ENCODE peak calls at places on chromosomes 7 and 10, in four cellular contexts. Z is upper lobe of right lung, J is fibroblast of the aortic adventitia, H is OCI-LY7. Y is an unnamed sample.

GRCh38 chr7:30893357-30893756 is 18.3 kb upstream of the AQP1 start:
- DNase-seq in Z (no peak), J (peak; percentile 55), H (no peak), Y (no peak)

GRCh38 chr10:103985726-103986125 is 18.8 kb downstream of the SLK start:
- DNase-seq in Z (no peak), J (peak; percentile 6), H (no peak), Y (no peak)

GRCh38 chr10:69333205-69333604 is 54.9 kb downstream of the HK1 start:
- DNase-seq in Z (peak; percentile 78), J (peak; percentile 40), H (no peak), Y (no peak)

GRCh38 chr7:131400833-131401593 is 73.3 kb downstream of the MKLN1 start:
- DNase-seq in Z (no peak), J (peak; percentile 12), H (no peak), Y (no peak)

GRCh38 chr7:28793383-28793782 is 164.7 kb downstream of the TRIL start:
- DNase-seq in Z (no peak), J (no peak), H (no peak), Y (no peak)

GRCh38 chr7:34982371-34983019 is 54.8 kb downstream of the DPY19L1 start:
- DNase-seq in Z (no peak), J (no peak), H (no peak), Y (no peak)

GRCh38 chr7:39310699-39311098 is 255.5 kb upstream of the YAE1 start:
- DNase-seq in Z (no peak), J (no peak), H (no peak), Y (no peak)

GRCh38 chr7:44077681-44078091 is 4.6 kb downstream of the POLM start:
- DNase-seq in Z (no peak), J (no peak), H (no peak), Y (no peak)

GRCh38 chr10:97534746-97535367 is 36.1 kb downstream of the UBTD1 start:
- DNase-seq in Z (no peak), J (no peak), H (peak; percentile 40), Y (no peak)

GRCh38 chr7:106070201-106070551 is 41.9 kb downstream of the SYPL1 start:
- DNase-seq in Z (peak; percentile 66), J (no peak), H (no peak), Y (no peak)

GRCh38 chr7:70539196-70539595 is 592.7 kb upstream of the GALNT17 start:
- DNase-seq in Z (no peak), J (no peak), H (no peak), Y (no peak)

GRCh38 chr10:30617070-30617469 is 12.5 kb downstream of the LYZL2 start:
- DNase-seq in Z (no peak), J (no peak), H (no peak), Y (no peak)

GRCh38 chr7:1639578-1640175 is 30.4 kb upstream of the ELFN1 start:
- DNase-seq in Z (peak; percentile 39), J (no peak), H (no peak), Y (no peak)

GRCh38 chr7:103915958-103916357 is 73.5 kb downstream of the RELN start:
- DNase-seq in Z (no peak), J (peak; percentile 23), H (no peak), Y (no peak)

GRCh38 chr7:151897201-151897711 is 20.3 kb upstream of the PRKAG2 start:
- DNase-seq in Z (no peak), J (no peak), H (no peak), Y (no peak)

GRCh38 chr10:22389856-22390589 is 44.7 kb downstream of the SPAG6 start:
- DNase-seq in Z (no peak), J (peak; percentile 6), H (no peak), Y (no peak)

GRCh38 chr7:112942981-112943380 is 143.6 kb downstream of the GPR85 start:
- DNase-seq in Z (no peak), J (no peak), H (no peak), Y (no peak)

GRCh38 chr7:50369408-50370026 is 65.0 kb downstream of the IKZF1 start:
- DNase-seq in Z (no peak), J (no peak), H (peak; percentile 83), Y (peak; percentile 25)

GRCh38 chr10:43407148-43407575 is 1.8 kb downstream of the HNRNPF start:
- DNase-seq in Z (peak; percentile 85), J (peak; percentile 35), H (peak; percentile 73), Y (peak; percentile 78)

GRCh38 chr7:154794147-154794780 is 208.7 kb downstream of the PAXIP1 start:
- DNase-seq in Z (no peak), J (no peak), H (no peak), Y (peak; percentile 9)

GRCh38 chr10:1109795-1110673 is 53.8 kb downstream of the WDR37 start:
- DNase-seq in Z (no peak), J (peak; percentile 45), H (peak; percentile 27), Y (peak; percentile 65)

GRCh38 chr10:80659284-80659683 is 121.6 kb downstream of the SH2D4B start:
- DNase-seq in Z (no peak), J (no peak), H (no peak), Y (no peak)

GRCh38 chr10:72107325-72108003 is 19.1 kb upstream of the SPOCK2 start:
- DNase-seq in Z (no peak), J (no peak), H (peak; percentile 62), Y (no peak)

GRCh38 chr10:130982802-130983201 is 328.7 kb downstream of the TCERG1L start:
- DNase-seq in Z (no peak), J (no peak), H (no peak), Y (no peak)

DNA sequence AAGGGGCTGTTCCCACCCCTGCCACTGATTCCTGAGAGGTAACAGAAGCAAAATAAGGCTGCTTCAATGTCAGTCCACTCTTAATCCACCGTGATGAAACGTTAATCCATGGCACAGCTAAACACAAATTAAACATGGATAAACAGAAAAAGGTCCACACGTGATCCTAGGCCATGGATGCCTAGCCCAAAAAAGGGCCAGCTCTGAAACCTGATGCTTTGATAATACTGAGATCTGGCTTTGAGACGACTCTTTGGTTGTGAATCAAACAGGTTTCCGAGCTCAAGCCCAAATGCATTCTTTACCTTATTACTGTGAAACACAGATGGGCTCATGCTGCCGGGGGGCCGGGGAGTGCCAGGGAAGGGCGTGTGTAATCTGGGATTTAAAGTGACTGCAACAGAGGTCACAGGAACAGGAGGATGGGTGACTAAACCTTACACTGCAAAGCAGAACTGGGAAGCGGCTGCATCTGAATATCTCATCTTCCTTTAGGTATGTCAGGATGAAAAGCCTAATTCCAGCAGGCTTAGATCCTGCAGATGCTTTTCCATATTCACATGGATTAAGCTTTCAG is 86.5 kb downstream of the ZRANB1 start:
- DNase-seq in Z (no peak), J (peak; percentile 48), H (no peak), Y (no peak)
- H3K4me3 ChIP-seq in Z (no peak overlapping the region), J (no peak overlapping the region), H (no peak overlapping the region), Y (no peak overlapping the region)

GRCh38 chr7:87886875-87887274 is 10.6 kb downstream of the DBF4 start:
- DNase-seq in Z (no peak), J (peak; percentile 76), H (peak; percentile 42), Y (no peak)
- TF ChIP-seq CTCF in Z (peak; percentile 55), J (peak; percentile 33), H (peak; percentile 82), Y (peak; percentile 19)

DNA sequence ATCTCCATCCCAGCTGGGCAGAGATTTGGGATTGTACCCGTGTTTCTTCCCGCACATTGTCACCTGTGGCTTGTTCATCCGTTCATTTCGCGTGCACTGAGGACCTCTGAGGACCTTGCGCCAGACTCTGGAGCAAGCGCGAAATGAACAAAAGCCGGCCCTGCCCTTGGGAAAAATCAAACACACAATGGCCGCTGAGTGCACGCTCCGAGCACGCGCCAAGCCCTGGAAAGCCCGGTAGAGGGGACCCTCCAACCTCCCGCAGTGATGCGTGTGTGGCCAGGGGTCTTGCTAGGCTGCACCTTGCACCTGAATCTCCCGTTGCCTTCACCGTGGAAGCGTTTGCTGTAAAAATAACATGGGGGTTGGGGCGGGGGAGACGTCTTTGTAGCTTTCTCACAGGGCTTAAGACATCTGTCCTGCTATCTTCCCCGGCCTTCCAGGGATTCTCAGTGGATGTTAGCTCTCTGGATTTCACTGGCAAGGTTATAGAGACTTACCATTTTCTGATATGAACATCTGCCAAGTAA is 37.4 kb downstream of the ZNF777 start:
- DNase-seq in Z (no peak), J (peak; percentile 3), H (no peak), Y (no peak)
- H3K4me3 ChIP-seq in Z (peak overlapping the region; percentile 54), J (no peak overlapping the region), H (no peak overlapping the region), Y (no peak overlapping the region)

GRCh38 chr7:92609921-92610518 is 19.8 kb upstream of the FAM133B start:
- DNase-seq in Z (no peak), J (peak; percentile 57), H (peak; percentile 52), Y (no peak)

GRCh38 chr7:92613214-92613613 is 23.0 kb upstream of the FAM133B start:
- DNase-seq in Z (no peak), J (no peak), H (no peak), Y (no peak)

GRCh38 chr7:92612501-92612900 is 22.3 kb upstream of the FAM133B start:
- DNase-seq in Z (no peak), J (peak; percentile 69), H (no peak), Y (no peak)

GRCh38 chr7:92613720-92614119 is 23.5 kb upstream of the FAM133B start:
- DNase-seq in Z (no peak), J (no peak), H (no peak), Y (no peak)

DNA sequence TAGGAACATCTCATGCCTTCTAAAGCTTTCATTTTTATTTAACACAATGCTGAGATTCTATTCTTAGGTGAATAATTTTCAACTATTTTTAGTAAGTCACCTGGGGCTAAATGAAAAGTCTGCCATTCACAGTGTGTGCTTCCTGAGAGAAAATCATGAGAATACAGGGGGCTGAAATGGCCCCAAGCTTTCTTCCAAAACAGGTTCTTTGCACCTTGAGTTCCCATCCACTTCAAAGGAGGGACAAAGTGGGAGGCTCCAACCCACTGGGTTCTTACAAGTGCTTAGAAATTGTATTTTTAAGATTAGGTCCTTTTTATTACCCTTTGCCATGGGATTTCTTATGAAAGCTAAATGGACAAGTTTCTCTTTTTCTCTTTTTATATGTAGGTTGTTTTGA is 21.5 kb upstream of the FAM133B start:
- DNase-seq in Z (no peak), J (no peak), H (peak; percentile 14), Y (no peak)
- TF ChIP-seq CTCF in Z (no peak), J (no peak), H (no peak), Y (no peak)

DNA sequence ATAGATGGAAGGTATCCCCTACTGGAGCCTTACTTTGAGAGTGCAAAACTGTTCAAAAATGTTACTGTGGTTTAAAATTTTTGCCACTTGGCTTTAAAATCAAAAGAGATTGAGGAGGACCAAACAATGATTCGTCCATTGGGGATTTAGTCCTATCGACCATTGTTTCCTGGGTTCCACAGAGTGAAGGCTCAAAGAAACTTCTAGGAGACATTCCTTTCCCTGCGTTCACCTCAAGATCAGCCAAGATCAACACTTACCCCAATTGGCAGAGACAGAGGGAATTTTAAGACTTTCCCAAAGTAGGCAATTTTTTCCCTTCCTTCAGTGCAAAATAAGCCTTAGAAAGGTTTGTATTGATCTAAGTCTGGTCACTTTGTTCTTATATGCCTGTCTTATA is 152.3 kb downstream of the NEBL start:
- DNase-seq in Z (no peak), J (peak; percentile 2), H (no peak), Y (no peak)
- H3K4me3 ChIP-seq in Z (no peak overlapping the region), J (no peak overlapping the region), H (no peak overlapping the region), Y (no peak overlapping the region)